ENCODE peak calls at places on chromosomes 5 and 9, in ten cellular contexts. O is stimulated activated CD4-positive, alpha-beta T cell treated with anti-CD3 and anti-CD28 coated beads, TNF-alpha, amount 100 ng/mL, for 1 hour; I is left ventricle myocardium inferior; F is HTR-8/SVneo; S is cardiac fibroblast; V is NCI-H1930; U is astrocyte of the cerebellum; Y is WTC11; B is NCI-H748 treated with DMSO at 0.1 percent for 48 hours; J is GM03348. G is an unnamed sample.

GRCh38 chr9:135095470-135096407 is 8.3 kb downstream of the OLFM1 start:
- DNase-seq in O (no peak), I (no peak), F (no peak), S (no peak), V (no peak), U (no peak), Y (no peak), B (peak; percentile 28), J (no peak), G (no peak)

GRCh38 chr5:74542477-74542876 is 98.1 kb downstream of the ENC1 start:
- DNase-seq in O (no peak), I (no peak), F (no peak), S (peak; percentile 30), V (no peak), U (no peak), Y (no peak), B (no peak), J (peak; percentile 40), G (no peak)

GRCh38 chr5:58076473-58077257 is 383.2 kb downstream of the PLK2 start:
- DNase-seq in O (no peak), I (no peak), F (no peak), S (peak; percentile 9), V (no peak), U (no peak), Y (no peak), B (peak; percentile 70), J (no peak), G (no peak)

GRCh38 chr9:71709384-71709783 is 58.9 kb downstream of the CEMIP2 start:
- DNase-seq in O (no peak), I (no peak), F (no peak), S (no peak), V (no peak), U (no peak), Y (no peak), B (no peak), J (no peak), G (no peak)

GRCh38 chr5:137446611-137447010 is 52.5 kb downstream of the SPOCK1 start:
- DNase-seq in O (no peak), I (no peak), F (no peak), S (no peak), V (no peak), U (no peak), Y (no peak), B (no peak), J (no peak), G (no peak)

GRCh38 chr9:33162721-33163311 is 4.3 kb downstream of the B4GALT1 start:
- DNase-seq in O (no peak), I (peak; percentile 55), F (no peak), S (peak; percentile 96), V (no peak), U (no peak), Y (no peak), B (no peak), J (peak; percentile 55), G (no peak)

GRCh38 chr5:52582313-52582712 is 205.4 kb upstream of the ITGA1 start:
- DNase-seq in O (no peak), I (no peak), F (no peak), S (no peak), V (no peak), U (no peak), Y (peak; percentile 20), B (no peak), J (no peak), G (no peak)

GRCh38 chr5:76820491-76820890 is 1.7 kb downstream of the F2RL1 start:
- DNase-seq in O (no peak), I (no peak), F (no peak), S (peak; percentile 43), V (no peak), U (no peak), Y (no peak), B (no peak), J (no peak), G (no peak)

GRCh38 chr5:67268233-67269011 is 71.8 kb upstream of the CD180 start:
- DNase-seq in O (no peak), I (peak; percentile 71), F (peak; percentile 47), S (peak; percentile 99), V (no peak), U (peak; percentile 98), Y (no peak), B (no peak), J (peak; percentile 85), G (peak; percentile 5)

GRCh38 chr9:6305954-6306563 is 22.1 kb upstream of the TPD52L3 start:
- DNase-seq in O (no peak), I (no peak), F (peak; percentile 40), S (peak; percentile 76), V (peak; percentile 51), U (peak; percentile 12), Y (no peak), B (peak; percentile 54), J (peak; percentile 68), G (peak; percentile 6)

GRCh38 chr5:151708126-151708525 is 21.4 kb upstream of the SPARC start:
- DNase-seq in O (no peak), I (no peak), F (no peak), S (peak; percentile 24), V (no peak), U (no peak), Y (no peak), B (no peak), J (no peak), G (no peak)

GRCh38 chr5:11319851-11320580 is 559.0 kb upstream of the DAP start:
- DNase-seq in O (no peak), I (no peak), F (peak; percentile 28), S (no peak), V (no peak), U (peak; percentile 42), Y (no peak), B (no peak), J (no peak), G (no peak)

GRCh38 chr5:10842823-10843222 is 81.8 kb upstream of the DAP start:
- DNase-seq in O (no peak), I (no peak), F (no peak), S (no peak), V (no peak), U (no peak), Y (no peak), B (no peak), J (no peak), G (no peak)

GRCh38 chr9:73149371-73150067 is 2.1 kb upstream of the ANXA1 start:
- DNase-seq in O (no peak), I (no peak), F (peak; percentile 60), S (peak; percentile 89), V (no peak), U (peak; percentile 77), Y (no peak), B (no peak), J (peak; percentile 67), G (no peak)

GRCh38 chr9:131349522-131349880 is 44.4 kb upstream of the PRRC2B start:
- DNase-seq in O (no peak), I (no peak), F (no peak), S (no peak), V (no peak), U (no peak), Y (no peak), B (no peak), J (no peak), G (no peak)

GRCh38 chr9:135607401-135608293 is 31.7 kb downstream of the GLT6D1 start:
- DNase-seq in O (no peak), I (peak; percentile 11), F (no peak), S (no peak), V (no peak), U (no peak), Y (no peak), B (no peak), J (peak; percentile 4), G (no peak)

GRCh38 chr9:7177383-7177782 is 419.6 kb downstream of the KDM4C start:
- DNase-seq in O (no peak), I (no peak), F (no peak), S (no peak), V (no peak), U (no peak), Y (no peak), B (no peak), J (no peak), G (no peak)

GRCh38 chr5:75567710-75568109 is 43.5 kb upstream of the ANKDD1B start:
- DNase-seq in O (no peak), I (no peak), F (peak; percentile 4), S (peak; percentile 62), V (no peak), U (no peak), Y (no peak), B (no peak), J (peak; percentile 19), G (no peak)

GRCh38 chr5:14228219-14228618 is 85.1 kb downstream of the TRIO start:
- DNase-seq in O (no peak), I (no peak), F (no peak), S (no peak), V (no peak), U (no peak), Y (no peak), B (no peak), J (no peak), G (peak; percentile 44)

G was measured in NCI-H2107.